ENCODE peak calls at places on chromosomes 3 and 15, in eight cellular contexts. C is tibial nerve, Y is neural progenitor cell, D is fibroblast of villous mesenchyme, H is right lobe of liver, E is fibroblast of pulmonary artery, V is GM12865, U is lung. O is an unnamed sample.

GRCh38 chr15:68599153-68599545 is 20.4 kb downstream of the CORO2B start:
- DNase-seq in C (no peak), Y (no peak), D (no peak), H (no peak), E (no peak), V (no peak), U (no peak), O (no peak)

GRCh38 chr3:139310474-139310933 is 33.3 kb upstream of the MRPS22 start:
- DNase-seq in C (no peak), Y (no peak), D (peak; percentile 99), H (no peak), E (peak; percentile 84), V (no peak), U (no peak), O (peak; percentile 76)

GRCh38 chr3:141246958-141247301 is 15.3 kb downstream of the PXYLP1 start:
- DNase-seq in C (no peak), Y (no peak), D (no peak), H (no peak), E (no peak), V (no peak), U (no peak), O (no peak)

GRCh38 chr3:192850501-192850981 is 67.1 kb downstream of the MB21D2 start:
- DNase-seq in C (no peak), Y (no peak), D (peak; percentile 83), H (peak; percentile 33), E (no peak), V (peak; percentile 88), U (no peak), O (no peak)

GRCh38 chr15:67065531-67066005 is at the start of gene SMAD3:
- DNase-seq in C (peak; percentile 81), Y (peak; percentile 93), D (peak; percentile 96), H (peak; percentile 94), E (peak; percentile 96), V (peak; percentile 93), U (peak; percentile 89), O (peak; percentile 98)

GRCh38 chr3:141386611-141387110 is 18.4 kb downstream of the ZBTB38 start:
- DNase-seq in C (no peak), Y (no peak), D (peak; percentile 66), H (no peak), E (peak; percentile 81), V (peak; percentile 88), U (no peak), O (peak; percentile 69)

GRCh38 chr15:43249699-43250203 is 17.0 kb downstream of the TGM5 start:
- DNase-seq in C (no peak), Y (no peak), D (peak; percentile 33), H (no peak), E (peak; percentile 52), V (peak; percentile 94), U (no peak), O (peak; percentile 52)

GRCh38 chr15:74200871-74201419 is 1.6 kb downstream of the STRA6 start:
- DNase-seq in C (peak; percentile 39), Y (peak; percentile 13), D (peak; percentile 95), H (no peak), E (no peak), V (no peak), U (no peak), O (peak; percentile 77)

GRCh38 chr3:188916934-188917391 is 254.8 kb upstream of the TPRG1 start:
- DNase-seq in C (no peak), Y (no peak), D (no peak), H (no peak), E (peak; percentile 43), V (peak; percentile 65), U (no peak), O (peak; percentile 32)

GRCh38 chr3:69014022-69014580 is 617 bp upstream of the EOGT start:
- DNase-seq in C (no peak), Y (no peak), D (no peak), H (no peak), E (no peak), V (no peak), U (no peak), O (peak; percentile 21)

GRCh38 chr15:43105077-43105769 is 615 bp downstream of the UBR1 start:
- DNase-seq in C (no peak), Y (peak; percentile 8), D (no peak), H (no peak), E (peak; percentile 13), V (peak; percentile 44), U (no peak), O (no peak)

GRCh38 chr3:187922704-187923393 is 177.6 kb upstream of the BCL6 start:
- DNase-seq in C (no peak), Y (no peak), D (no peak), H (no peak), E (peak; percentile 11), V (no peak), U (no peak), O (peak; percentile 27)

GRCh38 chr3:195801251-195802183 is 10.2 kb downstream of the MUC4 start:
- DNase-seq in C (no peak), Y (no peak), D (no peak), H (no peak), E (no peak), V (no peak), U (no peak), O (no peak)

GRCh38 chr15:55526559-55527036 is 18.6 kb upstream of the DNAAF4 start:
- DNase-seq in C (no peak), Y (peak; percentile 63), D (peak; percentile 73), H (no peak), E (peak; percentile 76), V (peak; percentile 76), U (no peak), O (peak; percentile 77)

GRCh38 chr15:71801935-71802655 is 8.3 kb upstream of the NR2E3 start:
- DNase-seq in C (no peak), Y (no peak), D (no peak), H (no peak), E (no peak), V (no peak), U (no peak), O (no peak)

GRCh38 chr3:46943237-46944187 is 33.0 kb downstream of the CCDC12 start:
- DNase-seq in C (no peak), Y (no peak), D (no peak), H (no peak), E (peak; percentile 31), V (no peak), U (peak; percentile 74), O (no peak)

GRCh38 chr15:66188464-66188863 is 65.1 kb downstream of the MEGF11 start:
- DNase-seq in C (no peak), Y (no peak), D (no peak), H (no peak), E (no peak), V (no peak), U (no peak), O (no peak)

DNA sequence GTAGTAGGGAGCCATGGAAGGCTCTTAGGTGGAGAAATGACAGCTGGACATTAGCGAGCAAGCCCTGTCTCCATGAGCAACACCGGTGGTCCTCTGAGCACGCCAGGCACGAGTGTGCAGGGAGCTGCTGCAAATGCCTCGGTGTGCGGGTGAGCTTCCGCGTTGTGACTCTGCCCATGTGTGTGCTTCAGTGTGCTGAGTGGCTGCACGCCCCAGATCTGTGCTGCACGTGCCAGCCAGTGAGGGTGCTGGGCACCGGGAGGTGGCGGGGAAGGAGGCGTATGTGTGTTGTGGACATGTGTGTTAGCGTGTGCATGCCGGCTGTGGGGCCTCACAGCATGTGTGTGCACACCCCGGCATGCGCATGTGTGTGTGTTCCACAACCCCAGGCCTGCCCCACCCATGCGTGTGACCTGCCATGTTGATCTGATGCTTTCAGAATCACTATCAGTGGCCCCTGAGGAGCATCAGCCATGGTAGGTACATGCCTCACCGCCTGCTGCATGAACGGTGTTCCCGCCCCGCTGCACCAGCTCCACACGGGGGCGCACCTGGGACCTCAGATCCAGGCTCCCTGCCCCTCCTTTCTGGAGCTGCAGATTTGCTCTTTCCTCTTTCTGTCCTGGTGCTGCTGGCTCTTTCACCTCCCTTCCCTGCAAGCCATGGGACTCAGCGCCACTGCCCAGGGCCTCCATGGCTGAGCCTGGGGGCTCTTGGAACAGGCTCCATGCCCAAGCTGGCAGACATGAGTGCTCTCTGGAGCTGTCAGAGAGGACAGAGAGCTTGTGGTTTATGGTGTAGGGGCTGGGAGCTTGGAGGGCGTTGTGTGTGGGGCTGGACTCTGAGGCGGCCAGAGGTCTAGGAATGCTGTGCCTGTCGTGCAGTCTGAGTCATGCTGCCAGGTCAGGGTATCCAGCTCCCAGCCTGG is 169.4 kb downstream of the TBC1D2B start:
- DNase-seq in C (no peak), Y (peak; percentile 45), D (peak; percentile 55), H (peak; percentile 55), E (peak; percentile 37), V (peak; percentile 61), U (peak; percentile 49), O (peak; percentile 62)
- H3K4me3 ChIP-seq in C (no peak overlapping the region), Y (no peak overlapping the region), D (no peak overlapping the region), H (no peak overlapping the region), E (no peak overlapping the region), V (no peak overlapping the region), U (no peak overlapping the region), O (no peak overlapping the region)

DNA sequence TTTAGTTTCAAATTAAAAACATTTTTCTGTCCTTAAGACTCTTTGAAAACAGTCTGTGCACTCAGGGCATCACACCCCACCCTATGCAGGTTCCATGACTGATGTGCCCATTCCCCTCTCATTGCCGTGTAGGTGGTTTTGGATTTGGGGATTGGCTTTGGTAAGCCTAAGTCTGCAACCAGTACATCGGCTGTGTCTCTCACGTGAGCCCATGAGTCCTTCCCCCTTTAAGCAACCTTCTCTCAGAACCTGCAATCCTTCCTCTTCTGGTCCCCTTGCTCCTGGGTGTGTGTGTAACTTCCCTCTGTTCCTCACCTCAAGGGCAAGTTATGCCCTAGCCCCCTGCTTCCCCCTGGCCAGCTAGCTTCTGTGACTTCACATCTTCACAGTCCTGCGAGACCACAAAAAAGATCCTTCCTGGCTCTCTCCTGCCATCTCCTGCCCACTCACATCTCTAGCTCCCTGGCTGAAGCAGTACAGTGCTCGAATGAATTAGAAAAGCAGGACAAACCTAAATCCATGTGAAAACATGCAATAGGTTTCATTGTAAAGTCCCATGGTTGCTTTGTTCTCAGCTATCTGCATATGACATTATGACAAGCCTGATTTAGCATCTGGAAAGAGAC is 126.7 kb downstream of the UACA start:
- DNase-seq in C (no peak), Y (peak; percentile 37), D (no peak), H (no peak), E (peak; percentile 33), V (no peak), U (no peak), O (peak; percentile 42)
- TF ChIP-seq CTCF in C (no peak), Y (peak; percentile 50), D (peak; percentile 52), H (no peak), E (peak; percentile 43), V (peak; percentile 10), U (no peak), O (peak; percentile 31)

GRCh38 chr3:124888482-124889441 is 1.6 kb upstream of the ITGB5 start:
- DNase-seq in C (no peak), Y (no peak), D (no peak), H (no peak), E (no peak), V (no peak), U (no peak), O (no peak)
- H3K4me3 ChIP-seq in C (no peak overlapping the region), Y (no peak overlapping the region), D (no peak overlapping the region), H (no peak overlapping the region), E (no peak overlapping the region), V (no peak overlapping the region), U (no peak overlapping the region), O (no peak overlapping the region)

DNA sequence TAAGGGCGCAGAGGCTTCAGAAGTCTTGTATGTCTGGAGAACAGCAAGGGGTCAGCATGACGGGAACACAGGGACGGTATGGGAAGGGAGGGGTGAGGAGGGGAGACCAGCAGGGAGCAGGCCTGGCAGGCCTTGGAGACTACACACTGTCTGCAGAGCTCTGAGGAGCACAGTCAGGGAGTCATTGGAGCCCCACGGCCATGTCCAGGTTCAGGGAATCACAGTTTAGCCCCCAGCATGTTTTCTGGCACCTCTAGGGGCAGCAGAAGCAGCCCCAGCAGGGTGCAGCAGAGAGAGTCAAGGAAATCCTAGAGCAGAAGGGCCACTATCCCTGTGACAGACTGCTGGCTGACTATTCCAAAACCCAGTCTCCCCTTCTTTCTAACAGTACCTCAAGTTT is 3.2 kb downstream of the LAMP3 start:
- DNase-seq in C (no peak), Y (no peak), D (no peak), H (no peak), E (no peak), V (peak; percentile 46), U (no peak), O (no peak)
- TF ChIP-seq CTCF in C (no peak), Y (peak; percentile 6), D (peak; percentile 17), H (no peak), E (peak; percentile 34), V (peak; percentile 39), U (no peak), O (peak; percentile 40)

O was measured in cardiac fibroblast.